ENCODE peak calls at places on chromosomes 4 and X, in seven cellular contexts. B is lung microvascular endothelial cell, F is endothelial cell, E is colonic mucosa, Z is GM20000, N is left cardiac atrium, R is posterior vena cava. V is an unnamed sample.

GRCh38 chr4:7371122-7371941 is 63.4 kb downstream of the PSAPL1 start:
- DNase-seq in R (no peak), N (no peak), B (no peak), F (no peak), Z (no peak), E (no peak), V (no peak)

GRCh38 chr4:110586137-110586850 is 36.6 kb downstream of the PITX2 start:
- DNase-seq in N (no peak), B (peak), Z (peak), R (no peak), E (no peak), F (no peak), V (peak)

GRCh38 chrX:55450259-55450658 is 1.7 kb upstream of the MAGEH1 start:
- DNase-seq in N (no peak), E (no peak), R (no peak), Z (no peak), B (peak), F (no peak), V (no peak)

GRCh38 chr4:70183168-70183939 is 12.2 kb upstream of the ODAM start:
- DNase-seq in F (peak), E (peak), R (no peak), Z (peak), N (no peak), B (peak), V (peak)

GRCh38 chr4:796206-796605 is 29.7 kb downstream of the CPLX1 start:
- DNase-seq in R (no peak), F (no peak), B (no peak), Z (no peak), N (no peak), E (no peak), V (no peak)

GRCh38 chr4:102815981-102816380 is 11.4 kb downstream of the UBE2D3 start:
- DNase-seq in Z (no peak), F (no peak), E (no peak), B (peak), N (no peak), R (no peak), V (peak)

GRCh38 chrX:1903380-1903935 is 288.6 kb downstream of the ASMT start:
- DNase-seq in R (no peak), F (no peak), Z (no peak), B (no peak), E (no peak), N (no peak), V (peak)

GRCh38 chr4:75841641-75842520 is 60.4 kb downstream of the PPEF2 start:
- DNase-seq in B (no peak), F (no peak), R (no peak), Z (no peak), N (no peak), E (no peak), V (no peak)

GRCh38 chr4:185810746-185811508 is 1.1 kb downstream of the SORBS2 start:
- DNase-seq in N (no peak), E (no peak), F (no peak), Z (no peak), B (no peak), R (no peak), V (no peak)

GRCh38 chr4:30903493-30903892 is 183.3 kb downstream of the PCDH7 start:
- DNase-seq in B (no peak), R (no peak), N (no peak), E (no peak), F (no peak), Z (no peak), V (no peak)

GRCh38 chrX:72123471-72124185 is 8.1 kb downstream of the RTL5 start:
- DNase-seq in N (peak), Z (no peak), E (no peak), F (peak), B (peak), R (no peak), V (peak)

GRCh38 chr4:26916195-26916594 is 55.6 kb downstream of the STIM2 start:
- DNase-seq in N (no peak), E (no peak), R (no peak), Z (no peak), B (peak), F (no peak), V (no peak)

GRCh38 chrX:7943600-7944245 is 16.5 kb upstream of the PNPLA4 start:
- DNase-seq in R (no peak), Z (no peak), N (no peak), F (no peak), B (no peak), E (peak), V (no peak)

GRCh38 chr4:119946359-119946758 is 120.3 kb downstream of the MAD2L1 start:
- DNase-seq in Z (no peak), B (no peak), R (no peak), E (no peak), N (no peak), F (no peak), V (no peak)

GRCh38 chrX:56576721-56577120 is 13.3 kb downstream of the UBQLN2 start:
- DNase-seq in R (no peak), E (no peak), B (no peak), N (no peak), Z (no peak), F (no peak), V (no peak)

GRCh38 chrX:142043196-142043595 is 139.5 kb downstream of the MAGEC1 start:
- DNase-seq in E (no peak), N (no peak), R (no peak), Z (no peak), B (no peak), F (no peak), V (no peak)

GRCh38 chr4:145587088-145587487 is 32.1 kb upstream of the MMAA start:
- DNase-seq in B (no peak), N (no peak), F (no peak), E (no peak), Z (no peak), R (no peak), V (no peak)

GRCh38 chr4:107299646-107300045 is 263.5 kb upstream of the DKK2 start:
- DNase-seq in Z (no peak), R (no peak), N (no peak), F (no peak), E (no peak), B (no peak), V (no peak)

GRCh38 chr4:7845493-7846124 is 94.1 kb downstream of the AFAP1 start:
- DNase-seq in B (peak), Z (no peak), N (no peak), R (no peak), F (no peak), E (no peak), V (no peak)

GRCh38 chr4:66633472-66633871 is 911.8 kb downstream of the CENPC start:
- DNase-seq in E (no peak), R (no peak), F (no peak), Z (no peak), B (no peak), N (no peak), V (no peak)

GRCh38 chrX:43949669-43950068 is 23.5 kb downstream of the NDP start:
- DNase-seq in N (peak), R (no peak), E (no peak), F (peak), Z (peak), B (peak), V (peak)

GRCh38 chr4:161655148-161655547 is 508.7 kb downstream of the FSTL5 start:
- DNase-seq in Z (no peak), E (no peak), B (no peak), N (no peak), F (no peak), R (no peak), V (no peak)

GRCh38 chr4:153402366-153402765 is 57.9 kb downstream of the MND1 start:
- DNase-seq in F (no peak), R (no peak), N (no peak), B (peak), Z (no peak), E (no peak), V (no peak)

GRCh38 chr4:148286043-148286442 is 156.2 kb downstream of the NR3C2 start:
- DNase-seq in R (no peak), F (no peak), Z (no peak), N (no peak), B (no peak), E (no peak), V (no peak)

GRCh38 chrX:88613338-88613737 is 133.7 kb upstream of the CPXCR1 start:
- DNase-seq in N (no peak), B (no peak), R (no peak), E (no peak), Z (no peak), F (peak), V (peak)

GRCh38 chr4:64564126-64564525 is 154.9 kb upstream of the TECRL start:
- DNase-seq in Z (no peak), R (no peak), F (no peak), B (peak), E (no peak), N (no peak), V (no peak)

GRCh38 chrX:11472381-11472780 is 179.2 kb downstream of the AMELX start:
- DNase-seq in B (no peak), F (no peak), E (no peak), R (no peak), N (no peak), Z (no peak), V (no peak)

GRCh38 chrX:154074199-154074598 is 23.3 kb downstream of the MECP2 start:
- DNase-seq in N (no peak), Z (no peak), F (no peak), R (no peak), B (peak), E (no peak), V (no peak)

GRCh38 chr4:55592014-55592413 is at the start of gene PDCL2:
- DNase-seq in Z (no peak), N (no peak), F (no peak), E (no peak), B (no peak), R (no peak), V (no peak)

GRCh38 chrX:1178580-1179057 is 33.8 kb downstream of the CRLF2 start:
- DNase-seq in N (no peak), E (no peak), R (no peak), B (no peak), Z (no peak), F (no peak), V (no peak)

GRCh38 chrX:82648062-82648461 is 860.0 kb upstream of the POU3F4 start:
- DNase-seq in F (no peak), R (no peak), N (no peak), B (peak), E (no peak), Z (no peak), V (peak)

GRCh38 chr4:106454581-106454980 is 86.0 kb upstream of the GIMD1 start:
- DNase-seq in F (no peak), B (no peak), N (no peak), R (no peak), E (no peak), Z (no peak), V (no peak)

GRCh38 chrX:47191806-47192401 is 1.7 kb upstream of the UBA1 start:
- DNase-seq in F (no peak), N (peak), E (no peak), B (no peak), R (no peak), Z (no peak), V (no peak)

GRCh38 chr4:141255016-141255415 is 34.3 kb downstream of the ZNF330 start:
- DNase-seq in F (no peak), N (no peak), R (no peak), Z (no peak), E (no peak), B (no peak), V (no peak)

GRCh38 chr4:154030747-154031146 is 241.9 kb upstream of the SFRP2 start:
- DNase-seq in F (no peak), N (no peak), Z (no peak), R (no peak), E (no peak), B (no peak), V (no peak)

GRCh38 chrX:51614353-51614752 is 4.4 kb downstream of the CENPVL3 start:
- DNase-seq in B (peak), E (no peak), R (no peak), Z (peak), N (no peak), F (no peak), V (peak)

GRCh38 chr4:5932021-5932553 is 39.2 kb upstream of the CRMP1 start:
- DNase-seq in R (no peak), Z (no peak), F (no peak), B (no peak), N (no peak), E (no peak), V (no peak)

V was measured in H4.